ENCODE peak calls at places on chromosomes 5 and 9, in six cellular contexts. T is neuronal stem cell, Y is mesendoderm, O is H9, C is mesenchymal stem cell, L is IMR-90. R is an unnamed sample.

GRCh38 chr5:63125862-63126261 is 547.2 kb downstream of the LRRC70 start:
- DNase-seq in L (peak; percentile 33), C (peak; percentile 64), O (no peak), T (no peak), Y (peak; percentile 78), R (no peak)

GRCh38 chr5:180026320-180026719 is 45.2 kb downstream of the RNF130 start:
- DNase-seq in O (no peak), C (peak; percentile 66), Y (peak; percentile 55), T (no peak), L (peak; percentile 67), R (no peak)

GRCh38 chr5:142428036-142428772 is 103.4 kb upstream of the SPRY4 start:
- DNase-seq in Y (no peak), T (no peak), L (no peak), O (no peak), C (no peak), R (no peak)

GRCh38 chr5:58064799-58065198 is 395.1 kb downstream of the PLK2 start:
- DNase-seq in C (no peak), L (peak; percentile 29), Y (no peak), T (no peak), O (no peak), R (no peak)

GRCh38 chr5:177098103-177098771 is 11.5 kb downstream of the FGFR4 start:
- DNase-seq in T (no peak), Y (no peak), L (peak; percentile 41), O (peak; percentile 32), C (no peak), R (no peak)

GRCh38 chr5:39902626-39903025 is 477.8 kb upstream of the DAB2 start:
- DNase-seq in O (no peak), Y (no peak), L (no peak), C (no peak), T (no peak), R (no peak)

GRCh38 chr9:92001244-92001643 is 51.2 kb upstream of the ROR2 start:
- DNase-seq in T (no peak), C (peak; percentile 20), L (peak; percentile 37), O (no peak), Y (no peak), R (no peak)

GRCh38 chr5:458547-459353 is 15.8 kb downstream of the EXOC3 start:
- DNase-seq in Y (no peak), T (no peak), O (peak; percentile 6), L (peak; percentile 65), C (peak; percentile 38), R (no peak)

GRCh38 chr5:169805527-169805934 is 168.5 kb downstream of the DOCK2 start:
- DNase-seq in Y (no peak), O (peak; percentile 45), C (no peak), T (no peak), L (peak; percentile 61), R (no peak)

GRCh38 chr9:34125681-34126206 is 754 bp downstream of the DCAF12 start:
- DNase-seq in Y (peak; percentile 60), O (peak; percentile 29), C (peak; percentile 62), L (peak; percentile 41), T (no peak), R (peak; percentile 53)

GRCh38 chr9:81683214-81683613 is 6.1 kb downstream of the TLE1 start:
- DNase-seq in T (no peak), O (no peak), Y (no peak), L (no peak), C (no peak), R (no peak)
- H2BK15ac ChIP-seq in T (no peak overlapping the region), O (no peak overlapping the region), Y (no peak overlapping the region), L (no peak overlapping the region), C (no peak overlapping the region), R (no peak overlapping the region)

DNA sequence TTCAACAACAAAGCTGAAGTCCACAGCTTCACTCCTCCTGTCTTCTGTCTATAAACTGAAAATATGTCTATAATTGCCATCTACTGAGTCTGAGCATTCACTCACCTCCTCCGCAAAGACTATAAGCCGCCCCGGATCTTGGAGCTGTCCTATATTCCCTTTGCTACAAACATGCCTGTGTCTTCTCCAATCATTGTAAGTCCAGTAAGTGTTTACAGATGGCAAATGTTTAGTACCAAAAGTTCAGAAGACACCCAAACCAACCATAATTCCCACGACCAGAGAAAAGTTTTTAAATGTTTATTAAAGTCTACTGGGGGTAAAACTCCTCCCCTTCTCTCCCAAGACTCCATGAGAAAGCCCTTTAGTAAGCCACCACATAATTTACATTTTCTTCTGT is 80.9 kb downstream of the EBF1 start:
- DNase-seq in L (no peak), T (no peak), C (peak; percentile 45), Y (no peak), O (no peak), R (no peak)
- H2BK15ac ChIP-seq in L (no peak overlapping the region), T (no peak overlapping the region), C (no peak overlapping the region), Y (no peak overlapping the region), O (no peak overlapping the region), R (no peak overlapping the region)

GRCh38 chr9:88605500-88606172 is 70.7 kb downstream of the NXNL2 start:
- DNase-seq in O (no peak), C (peak; percentile 74), Y (no peak), L (peak; percentile 54), T (no peak), R (no peak)

GRCh38 chr9:88604836-88605499 is 70.0 kb downstream of the NXNL2 start:
- DNase-seq in C (no peak), T (no peak), Y (no peak), O (no peak), L (no peak), R (no peak)
- H2BK15ac ChIP-seq in C (no peak overlapping the region), T (no peak overlapping the region), Y (no peak overlapping the region), O (no peak overlapping the region), L (no peak overlapping the region), R (no peak overlapping the region)

DNA sequence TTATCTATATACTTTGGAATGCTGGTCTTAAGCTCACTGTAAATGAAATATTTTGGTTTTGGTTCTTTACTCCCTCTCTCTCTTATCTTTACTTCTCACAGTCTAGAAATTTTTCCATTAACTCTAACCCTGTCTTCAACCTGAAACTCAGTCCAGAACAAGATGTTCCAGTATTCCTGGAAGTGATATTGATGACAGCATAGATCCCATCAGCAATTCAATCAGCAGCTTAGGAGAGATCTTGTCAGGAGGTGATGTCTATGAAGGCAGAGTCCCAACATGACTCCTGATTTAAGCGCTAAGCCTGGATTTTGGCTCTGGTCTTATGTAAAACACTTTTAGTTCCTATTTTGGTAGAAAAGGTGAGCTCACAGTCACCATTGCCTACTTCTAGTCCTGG is 52.6 kb downstream of the RFK start:
- DNase-seq in Y (no peak), C (no peak), T (no peak), O (no peak), L (no peak), R (no peak)
- H2BK15ac ChIP-seq in Y (no peak overlapping the region), C (no peak overlapping the region), T (no peak overlapping the region), O (no peak overlapping the region), L (no peak overlapping the region), R (no peak overlapping the region)

DNA sequence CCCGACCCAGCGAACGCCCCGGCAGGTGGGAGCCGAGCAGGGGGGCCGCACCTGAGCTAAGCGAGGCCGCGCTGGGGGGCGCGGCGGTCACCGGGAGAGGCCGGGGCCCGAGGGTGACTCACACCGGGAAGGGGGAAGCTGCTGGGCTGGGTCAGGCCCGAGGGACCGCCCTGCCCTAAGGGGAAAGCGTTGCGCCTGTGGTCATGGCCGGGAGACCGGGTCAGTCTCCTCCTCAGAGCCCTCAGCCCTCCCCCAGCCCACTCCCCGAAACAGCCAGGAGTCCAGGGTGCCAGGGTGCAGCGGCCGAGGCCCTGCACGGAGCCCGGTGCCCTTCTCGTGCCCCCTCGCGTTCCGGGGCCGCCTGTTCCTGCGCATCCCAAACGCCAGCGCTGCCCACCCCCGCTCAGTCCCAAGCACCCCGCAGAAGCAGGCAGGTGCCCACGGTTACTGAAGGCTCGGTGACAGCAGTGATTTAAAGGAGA is 658 bp downstream of the NOXA1 start:
- DNase-seq in Y (no peak), L (no peak), T (no peak), O (no peak), C (no peak), R (no peak)
- H2BK15ac ChIP-seq in Y (no peak overlapping the region), L (no peak overlapping the region), T (peak overlapping the region; percentile 89), O (no peak overlapping the region), C (peak overlapping the region; percentile 48), R (no peak overlapping the region)

DNA sequence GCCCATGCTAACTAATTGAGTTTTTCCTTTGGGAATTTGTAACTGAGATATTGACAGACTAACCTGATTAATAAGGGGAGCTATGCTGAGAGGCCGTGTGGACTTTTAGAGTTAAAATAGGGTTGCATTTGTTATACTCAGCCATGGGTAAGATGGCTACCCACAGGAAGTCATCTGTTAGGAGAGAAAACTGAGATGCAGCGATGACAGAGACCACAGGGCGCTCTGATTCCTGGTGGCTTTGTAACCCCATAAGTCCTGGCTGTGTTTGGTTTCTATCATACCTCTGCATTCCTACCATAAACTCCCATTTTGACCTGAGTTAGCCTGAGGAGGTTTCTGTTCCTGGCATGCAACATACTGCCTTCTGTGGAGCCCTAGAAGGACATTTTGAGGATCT is 19.5 kb upstream of the PANK3 start:
- DNase-seq in C (no peak), L (no peak), T (no peak), Y (no peak), O (no peak), R (no peak)
- H2BK15ac ChIP-seq in C (no peak overlapping the region), L (no peak overlapping the region), T (no peak overlapping the region), Y (no peak overlapping the region), O (no peak overlapping the region), R (no peak overlapping the region)

DNA sequence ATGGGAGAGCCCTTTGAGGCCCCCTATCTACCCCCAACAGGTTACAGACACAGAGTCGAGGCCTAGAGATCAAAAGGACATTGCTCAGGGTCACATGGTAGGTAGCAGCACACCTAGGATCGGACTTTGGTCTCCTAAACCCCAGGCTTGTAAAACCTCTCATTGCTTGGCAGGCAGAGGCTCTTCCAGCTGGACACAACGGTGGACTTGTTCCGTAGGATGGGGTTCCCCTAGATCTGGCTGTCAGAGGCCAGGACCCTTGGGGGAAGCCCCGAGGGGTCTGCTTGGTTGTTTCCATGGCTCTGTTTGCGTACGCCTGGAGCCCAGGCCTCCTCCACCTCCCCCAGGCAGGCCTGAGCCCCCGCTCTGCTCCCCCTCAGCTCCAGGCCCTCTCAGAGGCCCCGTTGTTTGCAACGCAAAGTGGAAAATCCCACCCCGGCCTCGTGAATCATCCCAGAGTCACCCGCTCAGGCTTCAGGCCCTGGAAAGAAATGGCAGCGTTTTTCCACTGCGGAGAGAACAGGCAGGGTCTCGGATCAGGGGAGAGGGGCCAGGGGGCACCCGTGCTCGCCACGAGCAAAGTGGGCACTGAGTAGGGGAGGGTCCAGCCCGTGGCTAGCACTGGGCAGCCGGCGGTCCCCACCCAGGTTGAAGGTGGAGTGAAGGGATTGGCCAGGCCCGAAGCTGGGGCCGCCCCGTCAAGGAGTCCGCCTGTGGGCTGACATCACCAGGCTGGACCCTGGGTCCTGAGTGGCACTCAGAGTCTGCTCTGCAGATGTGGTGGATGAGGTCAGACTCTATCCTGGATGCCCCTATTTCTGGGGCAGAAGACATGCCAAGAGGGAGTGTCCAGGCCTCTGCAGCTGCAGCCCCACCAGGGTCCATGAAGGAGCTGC is 19.8 kb downstream of the COL27A1 start:
- DNase-seq in C (peak; percentile 96), T (no peak), L (peak; percentile 88), O (no peak), Y (no peak), R (no peak)
- H2BK15ac ChIP-seq in C (peak overlapping the region; percentile 84), T (peak overlapping the region; percentile 43), L (peak overlapping the region; percentile 98), O (no peak overlapping the region), Y (no peak overlapping the region), R (no peak overlapping the region)

GRCh38 chr9:20479419-20480155 is 142.7 kb downstream of the MLLT3 start:
- DNase-seq in O (no peak), C (no peak), L (peak; percentile 26), Y (no peak), T (no peak), R (no peak)
- H2BK15ac ChIP-seq in O (no peak overlapping the region), C (no peak overlapping the region), L (no peak overlapping the region), Y (no peak overlapping the region), T (no peak overlapping the region), R (no peak overlapping the region)